ENCODE peak calls at places on chromosomes 12 and 14, in eight cellular contexts. One of them, this sample, is unnamed.
A peak's percentile ranks its signal among the peaks of the same experiment; 100 is the strongest.

GRCh38 chr14:96625436-96625945 is 123.3 kb downstream of the PAPOLA start:
- DNase-seq in Panc1: no peak
- DNase-seq in prostate gland: no peak
- DNase-seq in neural progenitor cell: no peak
- DNase-seq in A549: no peak
- DNase-seq in fibroblast of the aortic adventitia: no peak
- DNase-seq in astrocyte of the cerebellum: no peak
- DNase-seq in epithelial cell of proximal tubule: no peak
- DNase-seq in this sample: no peak

GRCh38 chr14:66628646-66629045 is 120.7 kb downstream of the GPHN start:
- DNase-seq in Panc1: no peak
- DNase-seq in prostate gland: no peak
- DNase-seq in neural progenitor cell: no peak
- DNase-seq in A549: no peak
- DNase-seq in fibroblast of the aortic adventitia: peak; percentile 13
- DNase-seq in astrocyte of the cerebellum: no peak
- DNase-seq in epithelial cell of proximal tubule: no peak
- DNase-seq in this sample: no peak

GRCh38 chr14:105853907-105854599 is 327.7 kb downstream of the TMEM121 start:
- DNase-seq in Panc1: no peak
- DNase-seq in prostate gland: no peak
- DNase-seq in neural progenitor cell: no peak
- DNase-seq in A549: no peak
- DNase-seq in fibroblast of the aortic adventitia: no peak
- DNase-seq in astrocyte of the cerebellum: no peak
- DNase-seq in epithelial cell of proximal tubule: no peak
- DNase-seq in this sample: no peak

GRCh38 chr12:132729541-132730320 is 19.1 kb downstream of the PGAM5 start:
- DNase-seq in Panc1: no peak
- DNase-seq in prostate gland: no peak
- DNase-seq in neural progenitor cell: no peak
- DNase-seq in A549: peak; percentile 56
- DNase-seq in fibroblast of the aortic adventitia: peak; percentile 4
- DNase-seq in astrocyte of the cerebellum: no peak
- DNase-seq in epithelial cell of proximal tubule: no peak
- DNase-seq in this sample: peak; percentile 17

GRCh38 chr12:106304797-106305196 is 2.3 kb downstream of the TCP11L2 start:
- DNase-seq in Panc1: no peak
- DNase-seq in prostate gland: no peak
- DNase-seq in neural progenitor cell: no peak
- DNase-seq in A549: no peak
- DNase-seq in fibroblast of the aortic adventitia: no peak
- DNase-seq in astrocyte of the cerebellum: no peak
- DNase-seq in epithelial cell of proximal tubule: no peak
- DNase-seq in this sample: no peak

GRCh38 chr12:45801625-45802024 is 72.1 kb downstream of the ARID2 start:
- DNase-seq in Panc1: no peak
- DNase-seq in prostate gland: no peak
- DNase-seq in neural progenitor cell: no peak
- DNase-seq in A549: no peak
- DNase-seq in fibroblast of the aortic adventitia: no peak
- DNase-seq in astrocyte of the cerebellum: no peak
- DNase-seq in epithelial cell of proximal tubule: no peak
- DNase-seq in this sample: no peak

GRCh38 chr12:76670776-76671175 is 93.1 kb upstream of the ZDHHC17 start:
- DNase-seq in Panc1: no peak
- DNase-seq in prostate gland: no peak
- DNase-seq in neural progenitor cell: no peak
- DNase-seq in A549: no peak
- DNase-seq in fibroblast of the aortic adventitia: no peak
- DNase-seq in astrocyte of the cerebellum: no peak
- DNase-seq in epithelial cell of proximal tubule: peak; percentile 19
- DNase-seq in this sample: peak; percentile 25

GRCh38 chr12:51351913-51352532 is 5.5 kb upstream of the CELA1 start:
- DNase-seq in Panc1: no peak
- DNase-seq in prostate gland: no peak
- DNase-seq in neural progenitor cell: peak; percentile 91
- DNase-seq in A549: peak; percentile 76
- DNase-seq in fibroblast of the aortic adventitia: peak; percentile 72
- DNase-seq in astrocyte of the cerebellum: peak; percentile 54
- DNase-seq in epithelial cell of proximal tubule: no peak
- DNase-seq in this sample: peak; percentile 31

GRCh38 chr14:28783593-28784143 is 17.1 kb downstream of the FOXG1 start:
- DNase-seq in Panc1: no peak
- DNase-seq in prostate gland: no peak
- DNase-seq in neural progenitor cell: no peak
- DNase-seq in A549: no peak
- DNase-seq in fibroblast of the aortic adventitia: no peak
- DNase-seq in astrocyte of the cerebellum: no peak
- DNase-seq in epithelial cell of proximal tubule: no peak
- DNase-seq in this sample: no peak

GRCh38 chr14:96058606-96059200 is 19.5 kb downstream of the C14orf132 start:
- DNase-seq in Panc1: no peak
- DNase-seq in prostate gland: no peak
- DNase-seq in neural progenitor cell: no peak
- DNase-seq in A549: no peak
- DNase-seq in fibroblast of the aortic adventitia: no peak
- DNase-seq in astrocyte of the cerebellum: no peak
- DNase-seq in epithelial cell of proximal tubule: no peak
- DNase-seq in this sample: no peak

GRCh38 chr14:79436325-79436724 is 775.0 kb downstream of the DIO2 start:
- DNase-seq in Panc1: no peak
- DNase-seq in prostate gland: no peak
- DNase-seq in neural progenitor cell: no peak
- DNase-seq in A549: no peak
- DNase-seq in fibroblast of the aortic adventitia: no peak
- DNase-seq in astrocyte of the cerebellum: no peak
- DNase-seq in epithelial cell of proximal tubule: no peak
- DNase-seq in this sample: no peak

GRCh38 chr12:70260610-70261009 is 17.4 kb downstream of the CNOT2 start:
- DNase-seq in Panc1: no peak
- DNase-seq in prostate gland: no peak
- DNase-seq in neural progenitor cell: no peak
- DNase-seq in A549: no peak
- DNase-seq in fibroblast of the aortic adventitia: no peak
- DNase-seq in astrocyte of the cerebellum: no peak
- DNase-seq in epithelial cell of proximal tubule: no peak
- DNase-seq in this sample: no peak

GRCh38 chr14:31286456-31287293 is 79.1 kb upstream of the HECTD1 start:
- DNase-seq in Panc1: no peak
- DNase-seq in prostate gland: no peak
- DNase-seq in neural progenitor cell: peak; percentile 36
- DNase-seq in A549: peak; percentile 54
- DNase-seq in fibroblast of the aortic adventitia: no peak
- DNase-seq in astrocyte of the cerebellum: no peak
- DNase-seq in epithelial cell of proximal tubule: no peak
- DNase-seq in this sample: no peak

GRCh38 chr12:86860804-86861203 is 604.6 kb upstream of the MGAT4C start:
- DNase-seq in Panc1: no peak
- DNase-seq in prostate gland: no peak
- DNase-seq in neural progenitor cell: no peak
- DNase-seq in A549: no peak
- DNase-seq in fibroblast of the aortic adventitia: no peak
- DNase-seq in astrocyte of the cerebellum: no peak
- DNase-seq in epithelial cell of proximal tubule: no peak
- DNase-seq in this sample: no peak

GRCh38 chr12:95848575-95849388 is 10.0 kb upstream of the SNRPF start:
- DNase-seq in Panc1: no peak
- DNase-seq in prostate gland: peak; percentile 24
- DNase-seq in neural progenitor cell: peak; percentile 49
- DNase-seq in A549: peak; percentile 78
- DNase-seq in fibroblast of the aortic adventitia: peak; percentile 69
- DNase-seq in astrocyte of the cerebellum: no peak
- DNase-seq in epithelial cell of proximal tubule: no peak
- DNase-seq in this sample: peak; percentile 23

GRCh38 chr12:62849398-62849797 is 85.6 kb downstream of the PPM1H start:
- DNase-seq in Panc1: no peak
- DNase-seq in prostate gland: no peak
- DNase-seq in neural progenitor cell: no peak
- DNase-seq in A549: no peak
- DNase-seq in fibroblast of the aortic adventitia: no peak
- DNase-seq in astrocyte of the cerebellum: no peak
- DNase-seq in epithelial cell of proximal tubule: no peak
- DNase-seq in this sample: no peak

GRCh38 chr12:67006612-67007011 is 262.5 kb upstream of the CAND1 start:
- DNase-seq in Panc1: no peak
- DNase-seq in prostate gland: no peak
- DNase-seq in neural progenitor cell: no peak
- DNase-seq in A549: no peak
- DNase-seq in fibroblast of the aortic adventitia: no peak
- DNase-seq in astrocyte of the cerebellum: no peak
- DNase-seq in epithelial cell of proximal tubule: no peak
- DNase-seq in this sample: no peak

GRCh38 chr12:2291182-2291832 is 238.5 kb downstream of the CACNA1C start:
- DNase-seq in Panc1: peak; percentile 39
- DNase-seq in prostate gland: no peak
- DNase-seq in neural progenitor cell: peak; percentile 57
- DNase-seq in A549: peak; percentile 60
- DNase-seq in fibroblast of the aortic adventitia: no peak
- DNase-seq in astrocyte of the cerebellum: no peak
- DNase-seq in epithelial cell of proximal tubule: no peak
- DNase-seq in this sample: peak; percentile 16

GRCh38 chr14:52286659-52287649 is 19.5 kb downstream of the PTGDR start:
- DNase-seq in Panc1: no peak
- DNase-seq in prostate gland: no peak
- DNase-seq in neural progenitor cell: no peak
- DNase-seq in A549: no peak
- DNase-seq in fibroblast of the aortic adventitia: peak; percentile 53
- DNase-seq in astrocyte of the cerebellum: no peak
- DNase-seq in epithelial cell of proximal tubule: no peak
- DNase-seq in this sample: no peak

GRCh38 chr14:39939023-39939422 is 506.8 kb upstream of the FBXO33 start:
- DNase-seq in Panc1: no peak
- DNase-seq in prostate gland: no peak
- DNase-seq in neural progenitor cell: no peak
- DNase-seq in A549: no peak
- DNase-seq in fibroblast of the aortic adventitia: no peak
- DNase-seq in astrocyte of the cerebellum: no peak
- DNase-seq in epithelial cell of proximal tubule: no peak
- DNase-seq in this sample: no peak

GRCh38 chr14:35292051-35292769 is at the start of gene PSMA6:
- DNase-seq in Panc1: peak; percentile 95
- DNase-seq in prostate gland: peak; percentile 99
- DNase-seq in neural progenitor cell: peak; percentile 100
- DNase-seq in A549: peak; percentile 99
- DNase-seq in fibroblast of the aortic adventitia: peak; percentile 98
- DNase-seq in astrocyte of the cerebellum: peak; percentile 96
- DNase-seq in epithelial cell of proximal tubule: peak; percentile 82
- DNase-seq in this sample: peak; percentile 99

GRCh38 chr14:100173353-100173752 is 13.9 kb upstream of the DEGS2 start:
- DNase-seq in Panc1: no peak
- DNase-seq in prostate gland: no peak
- DNase-seq in neural progenitor cell: no peak
- DNase-seq in A549: no peak
- DNase-seq in fibroblast of the aortic adventitia: no peak
- DNase-seq in astrocyte of the cerebellum: no peak
- DNase-seq in epithelial cell of proximal tubule: no peak
- DNase-seq in this sample: no peak
- H3K4me3 ChIP-seq in Panc1: no peak overlapping the region
- H3K4me3 ChIP-seq in prostate gland: no peak overlapping the region
- H3K4me3 ChIP-seq in neural progenitor cell: no peak overlapping the region
- H3K4me3 ChIP-seq in A549: no peak overlapping the region
- H3K4me3 ChIP-seq in fibroblast of the aortic adventitia: no peak overlapping the region
- H3K4me3 ChIP-seq in astrocyte of the cerebellum: no peak overlapping the region
- H3K4me3 ChIP-seq in epithelial cell of proximal tubule: no peak overlapping the region
- H3K4me3 ChIP-seq in this sample: no peak overlapping the region

DNA sequence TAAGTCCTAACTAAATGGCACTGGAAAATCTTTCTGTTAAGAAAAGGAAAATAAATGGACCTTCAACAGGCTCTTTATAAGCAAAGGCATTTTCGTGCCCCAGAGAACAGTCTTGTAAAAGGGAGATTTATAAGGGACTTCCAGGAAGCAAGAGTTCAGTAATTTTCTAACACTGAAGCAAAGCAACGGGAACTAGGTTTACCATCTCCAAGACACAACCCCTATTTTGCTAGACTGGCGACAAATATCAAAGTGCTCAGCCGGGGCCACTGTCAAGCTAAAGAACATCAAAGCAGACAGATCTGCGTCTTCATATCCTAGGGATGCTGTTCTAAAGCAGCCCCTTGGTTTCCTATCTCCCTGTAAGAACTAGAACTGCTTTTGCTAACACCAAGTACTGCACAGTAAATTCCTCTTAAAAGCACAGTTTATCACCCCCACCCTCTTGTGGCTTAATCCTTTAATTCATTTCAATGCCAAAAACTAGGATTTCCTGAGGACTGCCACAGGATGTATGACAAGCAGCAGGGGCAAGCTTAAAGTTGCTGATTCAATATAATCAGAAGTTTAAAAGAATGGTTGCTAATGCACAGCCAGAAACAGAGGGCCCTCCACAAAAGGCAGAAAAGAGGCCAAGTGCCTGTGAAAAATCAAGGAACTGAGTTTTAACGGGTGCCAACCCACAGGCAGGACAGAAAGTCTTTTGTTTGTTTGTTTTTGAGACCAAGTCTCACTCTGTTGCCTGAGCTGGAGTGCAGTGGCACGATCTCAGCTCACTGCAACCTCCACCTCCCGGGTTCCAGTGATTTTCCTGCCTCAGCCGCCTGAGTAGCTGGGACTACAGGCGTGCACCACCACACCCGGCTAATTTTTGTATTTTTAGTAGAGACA is 44.0 kb upstream of the ISM2 start:
- DNase-seq in Panc1: no peak
- DNase-seq in prostate gland: no peak
- DNase-seq in neural progenitor cell: peak; percentile 6
- DNase-seq in A549: no peak
- DNase-seq in fibroblast of the aortic adventitia: peak; percentile 34
- DNase-seq in astrocyte of the cerebellum: no peak
- DNase-seq in epithelial cell of proximal tubule: no peak
- DNase-seq in this sample: no peak
- H3K4me3 ChIP-seq in Panc1: no peak overlapping the region
- H3K4me3 ChIP-seq in prostate gland: peak overlapping the region; percentile 4
- H3K4me3 ChIP-seq in neural progenitor cell: no peak overlapping the region
- H3K4me3 ChIP-seq in A549: no peak overlapping the region
- H3K4me3 ChIP-seq in fibroblast of the aortic adventitia: no peak overlapping the region
- H3K4me3 ChIP-seq in astrocyte of the cerebellum: no peak overlapping the region
- H3K4me3 ChIP-seq in epithelial cell of proximal tubule: no peak overlapping the region
- H3K4me3 ChIP-seq in this sample: no peak overlapping the region

GRCh38 chr12:117053050-117053400 is 46.2 kb downstream of the TESC start:
- DNase-seq in Panc1: no peak
- DNase-seq in prostate gland: no peak
- DNase-seq in neural progenitor cell: no peak
- DNase-seq in A549: no peak
- DNase-seq in fibroblast of the aortic adventitia: no peak
- DNase-seq in astrocyte of the cerebellum: no peak
- DNase-seq in epithelial cell of proximal tubule: no peak
- DNase-seq in this sample: no peak
- H3K4me3 ChIP-seq in Panc1: no peak overlapping the region
- H3K4me3 ChIP-seq in prostate gland: no peak overlapping the region
- H3K4me3 ChIP-seq in neural progenitor cell: no peak overlapping the region
- H3K4me3 ChIP-seq in A549: no peak overlapping the region
- H3K4me3 ChIP-seq in fibroblast of the aortic adventitia: no peak overlapping the region
- H3K4me3 ChIP-seq in astrocyte of the cerebellum: no peak overlapping the region
- H3K4me3 ChIP-seq in epithelial cell of proximal tubule: no peak overlapping the region
- H3K4me3 ChIP-seq in this sample: no peak overlapping the region

DNA sequence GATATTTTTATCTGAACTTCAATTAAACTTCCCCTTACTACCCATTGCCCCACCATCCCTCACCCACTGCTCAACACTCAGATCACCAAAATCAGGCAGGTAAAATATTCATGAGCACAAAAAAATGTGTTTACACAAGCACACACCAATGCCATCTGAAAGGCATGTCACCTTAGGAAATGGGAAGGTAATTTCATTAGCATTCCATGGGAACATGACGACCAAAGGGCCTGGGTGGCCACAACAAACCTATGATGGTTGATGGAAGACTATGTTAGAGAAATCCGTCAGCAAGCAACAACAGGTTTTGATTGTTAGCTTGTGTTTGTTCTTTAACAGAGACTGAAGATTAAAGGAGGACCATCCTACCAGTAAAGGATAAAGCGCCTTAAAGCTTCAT is 97.6 kb downstream of the BCAT1 start:
- DNase-seq in Panc1: no peak
- DNase-seq in prostate gland: no peak
- DNase-seq in neural progenitor cell: no peak
- DNase-seq in A549: no peak
- DNase-seq in fibroblast of the aortic adventitia: no peak
- DNase-seq in astrocyte of the cerebellum: no peak
- DNase-seq in epithelial cell of proximal tubule: no peak
- DNase-seq in this sample: no peak
- H3K4me3 ChIP-seq in Panc1: no peak overlapping the region
- H3K4me3 ChIP-seq in prostate gland: no peak overlapping the region
- H3K4me3 ChIP-seq in neural progenitor cell: no peak overlapping the region
- H3K4me3 ChIP-seq in A549: no peak overlapping the region
- H3K4me3 ChIP-seq in fibroblast of the aortic adventitia: no peak overlapping the region
- H3K4me3 ChIP-seq in astrocyte of the cerebellum: no peak overlapping the region
- H3K4me3 ChIP-seq in epithelial cell of proximal tubule: no peak overlapping the region
- H3K4me3 ChIP-seq in this sample: no peak overlapping the region

This sample was measured in mammary epithelial cell.